ENCODE peak calls at places on chromosomes 7 and 10, in eight cellular contexts. B is stomach, F is HCT116, H is spleen, U is GM12878, A is breast epithelium, W is HepG2, E is transverse colon. V is an unnamed sample.

GRCh38 chr10:128530301-128530700 is 404.1 kb upstream of the MKI67 start:
- DNase-seq in B (no peak), F (peak; percentile 15), H (no peak), U (no peak), A (no peak), W (no peak), E (no peak), V (no peak)

GRCh38 chr10:124558339-124558685 is 96.7 kb downstream of the LHPP start:
- DNase-seq in B (no peak), F (no peak), H (peak; percentile 70), U (no peak), A (no peak), W (no peak), E (no peak), V (no peak)

GRCh38 chr7:2527505-2528464 is 8.2 kb downstream of the LFNG start:
- DNase-seq in B (no peak), F (no peak), H (peak; percentile 80), U (no peak), A (no peak), W (peak; percentile 84), E (peak; percentile 66), V (no peak)

GRCh38 chr7:55129409-55130078 is 110.7 kb downstream of the EGFR start:
- DNase-seq in B (no peak), F (no peak), H (no peak), U (no peak), A (no peak), W (no peak), E (peak; percentile 44), V (no peak)

GRCh38 chr7:11373546-11374142 is 400.0 kb downstream of the PHF14 start:
- DNase-seq in B (no peak), F (peak; percentile 23), H (no peak), U (no peak), A (no peak), W (peak; percentile 15), E (no peak), V (no peak)

GRCh38 chr7:157302314-157302711 is 34.5 kb upstream of the DNAJB6 start:
- DNase-seq in B (peak; percentile 56), F (no peak), H (peak; percentile 96), U (peak; percentile 87), A (no peak), W (no peak), E (peak; percentile 67), V (peak; percentile 76)

GRCh38 chr7:93981480-93981874 is 22.7 kb downstream of the BET1 start:
- DNase-seq in B (no peak), F (no peak), H (no peak), U (no peak), A (no peak), W (no peak), E (no peak), V (no peak)

GRCh38 chr7:29230871-29231345 is 36.3 kb downstream of the CHN2 start:
- DNase-seq in B (no peak), F (no peak), H (no peak), U (no peak), A (no peak), W (peak; percentile 94), E (no peak), V (no peak)

GRCh38 chr10:29807407-29807806 is 172.6 kb upstream of the SVIL start:
- DNase-seq in B (no peak), F (no peak), H (no peak), U (no peak), A (no peak), W (no peak), E (no peak), V (no peak)

GRCh38 chr10:12766222-12766621 is 235.3 kb downstream of the CCDC3 start:
- DNase-seq in B (no peak), F (no peak), H (no peak), U (no peak), A (no peak), W (no peak), E (no peak), V (no peak)

GRCh38 chr7:130432886-130433285 is 7.9 kb downstream of the CEP41 start:
- DNase-seq in B (no peak), F (no peak), H (no peak), U (no peak), A (no peak), W (no peak), E (no peak), V (no peak)

GRCh38 chr10:125982256-125982948 is 86.0 kb downstream of the FANK1 start:
- DNase-seq in B (no peak), F (peak; percentile 64), H (no peak), U (peak; percentile 35), A (no peak), W (peak; percentile 41), E (peak; percentile 17), V (no peak)

GRCh38 chr7:23341846-23342598 is 42.9 kb downstream of the MALSU1 start:
- DNase-seq in B (no peak), F (no peak), H (no peak), U (no peak), A (no peak), W (no peak), E (no peak), V (no peak)

GRCh38 chr7:25075459-25075858 is 49.6 kb downstream of the CYCS start:
- DNase-seq in B (no peak), F (no peak), H (no peak), U (no peak), A (no peak), W (no peak), E (no peak), V (no peak)

GRCh38 chr7:131607291-131608111 is 51.1 kb upstream of the PODXL start:
- DNase-seq in B (no peak), F (no peak), H (no peak), U (no peak), A (no peak), W (no peak), E (no peak), V (no peak)

GRCh38 chr10:73529089-73529832 is 33.4 kb upstream of the PPP3CB start:
- DNase-seq in B (peak; percentile 40), F (peak; percentile 56), H (no peak), U (peak; percentile 20), A (no peak), W (peak; percentile 89), E (peak; percentile 46), V (peak; percentile 67)

GRCh38 chr7:129773328-129773731 is 161.8 kb downstream of the NRF1 start:
- DNase-seq in B (no peak), F (no peak), H (peak; percentile 71), U (no peak), A (no peak), W (no peak), E (no peak), V (no peak)

GRCh38 chr10:34731213-34731612 is 83.9 kb downstream of the PARD3 start:
- DNase-seq in B (no peak), F (no peak), H (no peak), U (no peak), A (no peak), W (no peak), E (no peak), V (no peak)

GRCh38 chr10:74658511-74658910 is 167.9 kb upstream of the KAT6B start:
- DNase-seq in B (no peak), F (no peak), H (no peak), U (no peak), A (no peak), W (no peak), E (no peak), V (no peak)

GRCh38 chr10:74662635-74663034 is 163.8 kb upstream of the KAT6B start:
- DNase-seq in B (no peak), F (no peak), H (no peak), U (no peak), A (no peak), W (no peak), E (no peak), V (no peak)
- TF ChIP-seq POLR2A in B (no peak), F (no peak), H (no peak), U (no peak), A (no peak), W (no peak), E (no peak), V (no peak)

GRCh38 chr7:42167206-42167913 is 69.6 kb downstream of the GLI3 start:
- DNase-seq in B (no peak), F (no peak), H (no peak), U (no peak), A (no peak), W (no peak), E (no peak), V (no peak)
- TF ChIP-seq POLR2AphosphoS5 in B (no peak), F (no peak), H (no peak), U (no peak), A (no peak), W (no peak), E (no peak), V (no peak)

GRCh38 chr7:158324397-158325360 is 262.9 kb downstream of the PTPRN2 start:
- DNase-seq in B (no peak), F (no peak), H (peak; percentile 46), U (no peak), A (no peak), W (no peak), E (no peak), V (no peak)

GRCh38 chr7:158327571-158328180 is 259.9 kb downstream of the PTPRN2 start:
- DNase-seq in B (no peak), F (no peak), H (peak; percentile 40), U (no peak), A (no peak), W (no peak), E (no peak), V (no peak)

GRCh38 chr7:158327012-158327411 is 260.6 kb downstream of the PTPRN2 start:
- DNase-seq in B (no peak), F (no peak), H (peak; percentile 11), U (no peak), A (no peak), W (no peak), E (no peak), V (no peak)

GRCh38 chr7:158323741-158324396 is 263.8 kb downstream of the PTPRN2 start:
- DNase-seq in B (no peak), F (no peak), H (peak; percentile 51), U (no peak), A (no peak), W (no peak), E (no peak), V (no peak)

GRCh38 chr7:158325530-158326381 is 261.9 kb downstream of the PTPRN2 start:
- DNase-seq in B (peak; percentile 64), F (no peak), H (peak; percentile 49), U (no peak), A (peak; percentile 65), W (peak; percentile 30), E (peak; percentile 16), V (no peak)
- TF ChIP-seq CTCF in B (peak; percentile 28), F (peak; percentile 12), H (no peak), U (no peak), A (no peak), W (peak; percentile 95), E (no peak), V (no peak)

DNA sequence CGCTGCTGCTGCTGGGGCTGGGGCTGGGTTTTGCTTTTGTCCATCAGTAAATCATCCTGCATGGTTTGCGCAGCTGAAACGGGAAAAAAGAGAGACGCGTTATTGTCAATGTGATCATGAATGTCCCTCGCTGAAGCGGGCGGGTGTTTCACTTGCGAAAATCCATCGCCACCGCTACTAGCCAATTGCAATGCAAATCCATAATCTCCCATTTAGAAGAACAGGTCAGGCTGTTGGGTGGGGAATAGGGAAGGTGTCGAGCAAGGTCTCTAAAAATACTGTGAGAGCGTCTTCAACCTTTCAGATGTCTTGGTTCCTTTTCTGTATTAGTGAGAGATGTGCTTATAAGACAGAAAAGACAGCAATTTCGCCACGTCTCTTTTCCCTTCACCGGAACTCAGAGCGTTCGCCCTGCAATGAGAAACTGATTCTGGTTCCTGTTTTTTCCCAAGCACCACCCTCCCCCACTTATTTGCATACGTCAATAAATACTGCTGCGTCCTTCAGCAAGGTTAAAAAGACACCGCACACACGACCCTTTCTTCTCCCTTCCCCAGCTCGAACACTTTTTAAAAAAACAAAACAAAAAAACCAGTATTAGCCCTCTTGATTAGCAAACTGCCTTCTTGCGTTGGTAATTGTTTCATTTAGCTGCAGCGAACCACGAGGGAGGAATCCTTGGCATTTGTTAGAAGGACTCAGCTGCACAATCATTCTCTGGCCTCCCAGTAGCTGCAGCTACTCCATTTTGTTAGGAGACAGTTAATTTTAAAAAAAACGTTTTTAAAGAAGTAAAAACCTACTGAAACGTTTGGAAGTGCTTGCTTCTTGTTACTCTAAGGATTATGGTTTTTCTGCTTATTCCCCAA is 50.4 kb downstream of the CPEB3 start:
- DNase-seq in B (peak; percentile 70), F (no peak), H (peak; percentile 75), U (peak; percentile 53), A (peak; percentile 56), W (peak; percentile 75), E (peak; percentile 78), V (peak; percentile 81)
- TF ChIP-seq POLR2A in B (no peak), F (no peak), H (no peak), U (peak; percentile 48), A (peak; percentile 23), W (peak; percentile 81), E (peak; percentile 95), V (peak; percentile 44)